ENCODE peak calls at places on chromosomes 3 and 15, in nine cellular contexts. One of them, this sample, is unnamed.

GRCh38 chr15:38560456-38560926 is 4.1 kb downstream of the RASGRP1 start:
- DNase-seq in RCC 7860: no peak
- DNase-seq in COR-L47: no peak
- DNase-seq in omental fat pad: no peak
- DNase-seq in NCI-H1092 treated with DMSO at 0.1 percent for 48 hours: no peak
- DNase-seq in progenitor cell of endocrine pancreas: no peak
- DNase-seq in A549: no peak
- DNase-seq in prostate gland: no peak
- DNase-seq in NCI-H510A: no peak
- DNase-seq in this sample: no peak

GRCh38 chr3:104909188-104909587 is 457.5 kb upstream of the ALCAM start:
- DNase-seq in COR-L47: peak
- DNase-seq in NCI-H1092 treated with DMSO at 0.1 percent for 48 hours: peak
- DNase-seq in RCC 7860: peak
- DNase-seq in omental fat pad: no peak
- DNase-seq in NCI-H510A: peak
- DNase-seq in progenitor cell of endocrine pancreas: no peak
- DNase-seq in prostate gland: no peak
- DNase-seq in A549: no peak
- DNase-seq in this sample: peak

GRCh38 chr3:73292241-73292640 is 230.8 kb downstream of the EBLN2 start:
- DNase-seq in NCI-H510A: no peak
- DNase-seq in NCI-H1092 treated with DMSO at 0.1 percent for 48 hours: peak
- DNase-seq in omental fat pad: no peak
- DNase-seq in RCC 7860: no peak
- DNase-seq in prostate gland: no peak
- DNase-seq in A549: no peak
- DNase-seq in COR-L47: peak
- DNase-seq in progenitor cell of endocrine pancreas: no peak
- DNase-seq in this sample: no peak

GRCh38 chr3:177451940-177452484 is 254.7 kb upstream of the TBL1XR1 start:
- DNase-seq in NCI-H1092 treated with DMSO at 0.1 percent for 48 hours: no peak
- DNase-seq in progenitor cell of endocrine pancreas: no peak
- DNase-seq in RCC 7860: peak
- DNase-seq in NCI-H510A: no peak
- DNase-seq in COR-L47: no peak
- DNase-seq in A549: no peak
- DNase-seq in omental fat pad: no peak
- DNase-seq in prostate gland: no peak
- DNase-seq in this sample: no peak

GRCh38 chr3:15269091-15269989 is 63.0 kb downstream of the SH3BP5 start:
- DNase-seq in omental fat pad: peak
- DNase-seq in COR-L47: no peak
- DNase-seq in prostate gland: no peak
- DNase-seq in NCI-H1092 treated with DMSO at 0.1 percent for 48 hours: no peak
- DNase-seq in progenitor cell of endocrine pancreas: no peak
- DNase-seq in A549: peak
- DNase-seq in RCC 7860: peak
- DNase-seq in NCI-H510A: no peak
- DNase-seq in this sample: peak

GRCh38 chr15:98873441-98874218 is 134.0 kb downstream of the PGPEP1L start:
- DNase-seq in A549: peak
- DNase-seq in omental fat pad: no peak
- DNase-seq in prostate gland: no peak
- DNase-seq in RCC 7860: peak
- DNase-seq in NCI-H510A: no peak
- DNase-seq in COR-L47: peak
- DNase-seq in NCI-H1092 treated with DMSO at 0.1 percent for 48 hours: no peak
- DNase-seq in progenitor cell of endocrine pancreas: no peak
- DNase-seq in this sample: no peak

GRCh38 chr3:127652246-127652995 is 20.3 kb upstream of the ABTB1 start:
- DNase-seq in COR-L47: peak
- DNase-seq in NCI-H510A: no peak
- DNase-seq in omental fat pad: no peak
- DNase-seq in RCC 7860: peak
- DNase-seq in prostate gland: no peak
- DNase-seq in A549: peak
- DNase-seq in NCI-H1092 treated with DMSO at 0.1 percent for 48 hours: peak
- DNase-seq in progenitor cell of endocrine pancreas: peak
- DNase-seq in this sample: no peak

GRCh38 chr15:77915261-77915960 is 162.1 kb downstream of the TBC1D2B start:
- DNase-seq in progenitor cell of endocrine pancreas: no peak
- DNase-seq in prostate gland: no peak
- DNase-seq in RCC 7860: no peak
- DNase-seq in omental fat pad: no peak
- DNase-seq in NCI-H1092 treated with DMSO at 0.1 percent for 48 hours: no peak
- DNase-seq in COR-L47: no peak
- DNase-seq in A549: no peak
- DNase-seq in NCI-H510A: no peak
- DNase-seq in this sample: no peak

GRCh38 chr3:38318766-38319671 is 27.6 kb upstream of the XYLB start:
- DNase-seq in progenitor cell of endocrine pancreas: no peak
- DNase-seq in NCI-H1092 treated with DMSO at 0.1 percent for 48 hours: no peak
- DNase-seq in RCC 7860: no peak
- DNase-seq in omental fat pad: no peak
- DNase-seq in COR-L47: no peak
- DNase-seq in A549: no peak
- DNase-seq in NCI-H510A: no peak
- DNase-seq in prostate gland: no peak
- DNase-seq in this sample: no peak

GRCh38 chr15:89463113-89463512 is 33.3 kb downstream of the RHCG start:
- DNase-seq in COR-L47: no peak
- DNase-seq in progenitor cell of endocrine pancreas: no peak
- DNase-seq in omental fat pad: no peak
- DNase-seq in NCI-H1092 treated with DMSO at 0.1 percent for 48 hours: no peak
- DNase-seq in NCI-H510A: no peak
- DNase-seq in RCC 7860: no peak
- DNase-seq in A549: no peak
- DNase-seq in prostate gland: no peak
- DNase-seq in this sample: no peak

GRCh38 chr3:44080507-44080906 is 161.2 kb upstream of the TOPAZ1 start:
- DNase-seq in RCC 7860: no peak
- DNase-seq in NCI-H1092 treated with DMSO at 0.1 percent for 48 hours: no peak
- DNase-seq in omental fat pad: no peak
- DNase-seq in COR-L47: no peak
- DNase-seq in NCI-H510A: no peak
- DNase-seq in prostate gland: no peak
- DNase-seq in progenitor cell of endocrine pancreas: no peak
- DNase-seq in A549: no peak
- DNase-seq in this sample: no peak

GRCh38 chr15:41019174-41019573 is 65.9 kb downstream of the CHAC1 start:
- DNase-seq in progenitor cell of endocrine pancreas: no peak
- DNase-seq in RCC 7860: no peak
- DNase-seq in omental fat pad: no peak
- DNase-seq in prostate gland: no peak
- DNase-seq in NCI-H510A: no peak
- DNase-seq in COR-L47: no peak
- DNase-seq in A549: no peak
- DNase-seq in NCI-H1092 treated with DMSO at 0.1 percent for 48 hours: no peak
- DNase-seq in this sample: no peak

GRCh38 chr15:100958326-100959065 is 39.3 kb downstream of the LRRK1 start:
- DNase-seq in RCC 7860: peak
- DNase-seq in A549: peak
- DNase-seq in NCI-H1092 treated with DMSO at 0.1 percent for 48 hours: no peak
- DNase-seq in progenitor cell of endocrine pancreas: no peak
- DNase-seq in NCI-H510A: no peak
- DNase-seq in omental fat pad: no peak
- DNase-seq in COR-L47: no peak
- DNase-seq in prostate gland: no peak
- DNase-seq in this sample: peak

GRCh38 chr3:172561894-172562664 is 38.8 kb upstream of the TNFSF10 start:
- DNase-seq in A549: no peak
- DNase-seq in omental fat pad: no peak
- DNase-seq in NCI-H510A: no peak
- DNase-seq in RCC 7860: peak
- DNase-seq in NCI-H1092 treated with DMSO at 0.1 percent for 48 hours: no peak
- DNase-seq in COR-L47: no peak
- DNase-seq in progenitor cell of endocrine pancreas: no peak
- DNase-seq in prostate gland: no peak
- DNase-seq in this sample: peak

GRCh38 chr3:119418641-119419040 is 44.8 kb downstream of the TMEM39A start:
- DNase-seq in COR-L47: no peak
- DNase-seq in progenitor cell of endocrine pancreas: no peak
- DNase-seq in A549: no peak
- DNase-seq in prostate gland: no peak
- DNase-seq in NCI-H1092 treated with DMSO at 0.1 percent for 48 hours: no peak
- DNase-seq in NCI-H510A: no peak
- DNase-seq in omental fat pad: no peak
- DNase-seq in RCC 7860: no peak
- DNase-seq in this sample: no peak

GRCh38 chr3:48125026-48125704 is 63.1 kb downstream of the CDC25A start:
- DNase-seq in NCI-H1092 treated with DMSO at 0.1 percent for 48 hours: no peak
- DNase-seq in A549: no peak
- DNase-seq in RCC 7860: no peak
- DNase-seq in progenitor cell of endocrine pancreas: no peak
- DNase-seq in NCI-H510A: no peak
- DNase-seq in omental fat pad: no peak
- DNase-seq in prostate gland: no peak
- DNase-seq in COR-L47: no peak
- DNase-seq in this sample: no peak

This sample was measured in kidney epithelial cell.